ENCODE peak calls at places on chromosomes 11 and 22, in five cellular contexts. R, Q, B, E and J are unnamed samples.

GRCh38 chr11:65945430-65945911 is at the start of gene TSGA10IP:
- DNase-seq in R (no peak), Q (no peak), B (no peak), E (peak), J (no peak)

GRCh38 chr22:36331912-36332622 is 55.7 kb downstream of the MYH9 start:
- DNase-seq in R (peak), Q (peak), B (no peak), E (no peak), J (peak)

GRCh38 chr11:122146475-122146874 is 30.5 kb upstream of the BLID start:
- DNase-seq in R (no peak), Q (no peak), B (peak), E (no peak), J (no peak)

GRCh38 chr11:69451289-69451688 is 30.2 kb upstream of the LINC01488 start:
- DNase-seq in R (no peak), Q (no peak), B (no peak), E (no peak), J (no peak)

GRCh38 chr11:73206751-73207280 is 11.3 kb upstream of the P2RY2 start:
- DNase-seq in R (no peak), Q (no peak), B (no peak), E (no peak), J (no peak)

GRCh38 chr11:100687630-100688395 is 725 bp downstream of the ARHGAP42 start:
- DNase-seq in R (peak), Q (peak), B (peak), E (peak), J (peak)

GRCh38 chr22:47204002-47204979 is 441.8 kb downstream of the TBC1D22A start:
- DNase-seq in R (no peak), Q (no peak), B (no peak), E (no peak), J (no peak)

GRCh38 chr11:134346101-134346975 is 14.6 kb downstream of the GLB1L2 start:
- DNase-seq in R (no peak), Q (no peak), B (no peak), E (no peak), J (peak)

GRCh38 chr11:6576471-6577373 is 26.7 kb downstream of the RRP8 start:
- DNase-seq in R (no peak), Q (no peak), B (peak), E (no peak), J (no peak)

GRCh38 chr11:121105063-121105480 is 4.0 kb downstream of the TECTA start:
- DNase-seq in R (no peak), Q (no peak), B (no peak), E (no peak), J (no peak)

GRCh38 chr11:66048525-66049313 is at the start of gene GAL3ST3:
- DNase-seq in R (no peak), Q (no peak), B (no peak), E (peak), J (no peak)

GRCh38 chr22:49994361-49995058 is 18.1 kb downstream of the IL17REL start:
- DNase-seq in R (peak), Q (no peak), B (no peak), E (no peak), J (no peak)

GRCh38 chr11:79579063-79579462 is 138.2 kb upstream of the TENM4 start:
- DNase-seq in R (no peak), Q (no peak), B (no peak), E (no peak), J (no peak)

GRCh38 chr11:61769169-61769920 is 16.9 kb downstream of the MYRF start:
- DNase-seq in R (peak), Q (no peak), B (no peak), E (peak), J (no peak)

GRCh38 chr22:41523464-41524221 is 20.6 kb downstream of the POLR3H start:
- DNase-seq in R (no peak), Q (no peak), B (peak), E (no peak), J (no peak)

GRCh38 chr11:6481924-6482275 is 599 bp downstream of the TIMM10B start:
- DNase-seq in R (no peak), Q (no peak), B (no peak), E (no peak), J (peak)

GRCh38 chr11:130631119-130631518 is 182.7 kb downstream of the ADAMTS15 start:
- DNase-seq in R (no peak), Q (no peak), B (peak), E (no peak), J (no peak)

GRCh38 chr22:20752104-20752741 is 21.7 kb upstream of the SERPIND1 start:
- DNase-seq in R (no peak), Q (no peak), B (no peak), E (no peak), J (no peak)

GRCh38 chr22:20752873-20753272 is 21.0 kb upstream of the SERPIND1 start:
- DNase-seq in R (no peak), Q (no peak), B (no peak), E (no peak), J (no peak)

GRCh38 chr22:20749453-20749852 is 24.5 kb upstream of the SERPIND1 start:
- DNase-seq in R (no peak), Q (no peak), B (no peak), E (no peak), J (no peak)

GRCh38 chr22:20750461-20751184 is 23.3 kb upstream of the SERPIND1 start:
- DNase-seq in R (peak), Q (no peak), B (peak), E (no peak), J (no peak)

DNA sequence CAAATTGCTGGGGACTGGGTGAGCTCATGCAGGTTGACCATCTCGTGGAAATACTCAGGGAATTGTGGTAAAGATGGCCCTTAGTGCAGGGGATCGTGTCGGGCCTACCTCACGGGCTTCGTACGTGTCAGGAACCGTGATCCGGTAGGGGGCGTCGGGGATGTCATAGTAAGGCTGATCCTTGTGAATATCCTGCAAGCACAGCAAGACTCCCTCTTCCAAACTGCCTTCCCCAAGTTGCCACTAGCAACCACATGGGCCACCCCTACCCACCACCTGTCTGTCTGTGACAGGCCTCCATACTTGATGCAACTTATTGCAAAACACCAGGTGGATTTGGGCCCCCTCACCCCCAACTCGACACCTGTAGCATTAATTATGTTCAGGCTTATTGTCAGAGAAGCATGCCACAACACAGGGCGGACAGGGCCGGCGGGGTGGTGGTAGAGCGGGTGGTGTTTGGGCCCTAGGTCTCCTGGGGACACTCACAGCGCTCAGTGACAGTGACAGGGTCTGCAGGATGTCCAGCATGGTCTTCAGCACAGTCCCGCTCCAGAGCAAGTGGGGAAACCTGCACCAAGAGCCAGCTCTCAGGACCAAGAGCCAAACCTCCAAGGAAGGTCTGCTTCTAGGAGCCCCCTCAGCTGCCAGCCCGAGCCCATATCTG is 22.6 kb upstream of the SERPIND1 start:
- DNase-seq in R (no peak), Q (no peak), B (no peak), E (peak), J (peak)
- TF ChIP-seq CTCF in R (no peak), Q (no peak), B (no peak), E (peak), J (no peak)

DNA sequence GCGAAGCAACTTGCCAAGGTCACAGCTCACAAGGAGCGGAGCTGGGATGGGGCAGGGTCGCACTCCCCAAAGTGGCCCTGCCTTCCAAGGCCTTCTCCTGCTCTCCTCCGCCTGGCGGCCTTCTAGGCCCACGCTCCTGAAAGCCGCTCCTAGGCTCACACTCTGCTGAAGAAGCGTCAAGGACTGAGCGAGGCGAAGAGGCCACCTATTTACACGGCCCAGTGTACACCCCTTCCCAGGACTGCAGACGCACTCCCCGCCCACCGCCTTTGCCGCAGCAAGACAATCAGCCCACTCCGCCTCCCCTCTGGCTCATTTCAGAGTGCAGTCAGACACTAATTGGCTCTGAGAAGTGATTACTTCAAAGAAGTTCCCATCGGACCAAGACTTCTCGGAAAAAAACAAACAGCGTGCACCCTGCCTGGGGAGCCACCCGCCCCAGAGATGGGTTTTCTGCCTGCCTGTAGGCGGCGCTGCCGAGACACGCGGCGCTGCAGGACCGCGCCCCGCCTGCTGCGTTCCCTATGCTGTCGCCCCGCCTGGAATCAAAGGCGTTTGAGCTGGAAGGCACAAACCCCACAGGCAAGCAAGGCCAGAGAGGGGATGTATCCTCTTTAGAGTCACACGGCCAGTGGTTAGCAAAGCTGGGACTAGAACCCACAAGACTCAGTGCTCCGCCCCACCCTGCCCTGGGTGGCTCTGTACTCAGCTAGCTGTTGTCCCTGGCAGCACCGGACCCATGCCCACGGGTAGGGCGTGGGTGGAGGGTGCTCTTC is 414.8 kb downstream of the BUD13 start:
- DNase-seq in R (peak), Q (no peak), B (no peak), E (peak), J (peak)
- TF ChIP-seq CTCF in R (peak), Q (no peak), B (no peak), E (peak), J (peak)

GRCh38 chr11:109644158-109644557 is 222.2 kb downstream of the C11orf87 start:
- DNase-seq in R (no peak), Q (no peak), B (no peak), E (no peak), J (no peak)

GRCh38 chr11:109641549-109641948 is 219.6 kb downstream of the C11orf87 start:
- DNase-seq in R (no peak), Q (no peak), B (peak), E (peak), J (peak)
- TF ChIP-seq CTCF in R (no peak), Q (no peak), B (peak), E (peak), J (no peak)

DNA sequence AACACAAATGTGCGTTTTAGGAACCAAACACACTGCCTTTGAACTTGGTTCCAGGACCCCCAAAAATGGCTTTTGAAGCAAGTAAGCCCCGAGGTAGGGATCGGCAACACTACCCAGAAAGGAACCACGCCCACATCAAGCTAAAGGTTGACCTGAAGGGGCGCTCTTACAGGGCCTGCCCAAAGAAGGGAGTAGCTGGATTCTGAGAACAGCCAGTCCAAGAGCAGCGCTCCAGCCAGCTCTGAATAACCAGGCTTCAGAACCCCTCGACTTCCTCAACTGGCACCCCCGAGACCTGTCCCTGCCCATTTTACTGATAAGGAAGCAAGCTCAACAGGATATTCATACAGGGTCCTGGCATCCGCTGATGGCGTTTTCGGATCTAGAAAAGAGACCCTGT is 18.9 kb upstream of the MOB2 start:
- DNase-seq in R (no peak), Q (no peak), B (no peak), E (no peak), J (no peak)
- TF ChIP-seq CTCF in R (no peak), Q (no peak), B (peak), E (no peak), J (no peak)